ENCODE peak calls at places on chromosomes 7 and 10, in five cellular contexts. One of them, this sample, is unnamed.

GRCh38 chr10:48449501-48450232 is 143.2 kb downstream of the MAPK8 start:
- DNase-seq in stimulated activated CD4-positive, alpha-beta T cell treated with anti-CD3 and anti-CD28 coated beads, Interleukin-15, amount 100 ng/mL, for 24 hours: no peak
- DNase-seq in NCI-H1105: no peak
- DNase-seq in lung: peak
- DNase-seq in endothelial cell of umbilical vein: no peak
- DNase-seq in this sample: no peak

GRCh38 chr10:99427566-99428150 is 2.8 kb downstream of the GOT1 start:
- DNase-seq in stimulated activated CD4-positive, alpha-beta T cell treated with anti-CD3 and anti-CD28 coated beads, Interleukin-15, amount 100 ng/mL, for 24 hours: no peak
- DNase-seq in NCI-H1105: no peak
- DNase-seq in lung: no peak
- DNase-seq in endothelial cell of umbilical vein: no peak
- DNase-seq in this sample: no peak

GRCh38 chr10:35194906-35195305 is 68.3 kb downstream of the CREM start:
- DNase-seq in stimulated activated CD4-positive, alpha-beta T cell treated with anti-CD3 and anti-CD28 coated beads, Interleukin-15, amount 100 ng/mL, for 24 hours: peak
- DNase-seq in NCI-H1105: no peak
- DNase-seq in lung: no peak
- DNase-seq in endothelial cell of umbilical vein: peak
- DNase-seq in this sample: peak

GRCh38 chr10:86523348-86523747 is 1.8 kb upstream of the WAPL start:
- DNase-seq in stimulated activated CD4-positive, alpha-beta T cell treated with anti-CD3 and anti-CD28 coated beads, Interleukin-15, amount 100 ng/mL, for 24 hours: no peak
- DNase-seq in NCI-H1105: no peak
- DNase-seq in lung: no peak
- DNase-seq in endothelial cell of umbilical vein: no peak
- DNase-seq in this sample: no peak

GRCh38 chr7:26593405-26593804 is 271.0 kb downstream of the SKAP2 start:
- DNase-seq in stimulated activated CD4-positive, alpha-beta T cell treated with anti-CD3 and anti-CD28 coated beads, Interleukin-15, amount 100 ng/mL, for 24 hours: no peak
- DNase-seq in NCI-H1105: no peak
- DNase-seq in lung: no peak
- DNase-seq in endothelial cell of umbilical vein: no peak
- DNase-seq in this sample: no peak

GRCh38 chr10:101629781-101630419 is 41.8 kb downstream of the DPCD start:
- DNase-seq in stimulated activated CD4-positive, alpha-beta T cell treated with anti-CD3 and anti-CD28 coated beads, Interleukin-15, amount 100 ng/mL, for 24 hours: no peak
- DNase-seq in NCI-H1105: peak
- DNase-seq in lung: no peak
- DNase-seq in endothelial cell of umbilical vein: no peak
- DNase-seq in this sample: no peak

GRCh38 chr10:79249156-79250121 is 97.8 kb upstream of the PPIF start:
- DNase-seq in stimulated activated CD4-positive, alpha-beta T cell treated with anti-CD3 and anti-CD28 coated beads, Interleukin-15, amount 100 ng/mL, for 24 hours: peak
- DNase-seq in NCI-H1105: no peak
- DNase-seq in lung: no peak
- DNase-seq in endothelial cell of umbilical vein: no peak
- DNase-seq in this sample: no peak

GRCh38 chr7:51789494-51789893 is 472.9 kb upstream of the COBL start:
- DNase-seq in stimulated activated CD4-positive, alpha-beta T cell treated with anti-CD3 and anti-CD28 coated beads, Interleukin-15, amount 100 ng/mL, for 24 hours: no peak
- DNase-seq in NCI-H1105: no peak
- DNase-seq in lung: no peak
- DNase-seq in endothelial cell of umbilical vein: no peak
- DNase-seq in this sample: no peak

GRCh38 chr10:11535376-11535959 is 76.0 kb downstream of the USP6NL start:
- DNase-seq in stimulated activated CD4-positive, alpha-beta T cell treated with anti-CD3 and anti-CD28 coated beads, Interleukin-15, amount 100 ng/mL, for 24 hours: no peak
- DNase-seq in NCI-H1105: no peak
- DNase-seq in lung: no peak
- DNase-seq in endothelial cell of umbilical vein: no peak
- DNase-seq in this sample: no peak

GRCh38 chr10:101447477-101447876 is 93.5 kb downstream of the BTRC start:
- DNase-seq in stimulated activated CD4-positive, alpha-beta T cell treated with anti-CD3 and anti-CD28 coated beads, Interleukin-15, amount 100 ng/mL, for 24 hours: no peak
- DNase-seq in NCI-H1105: no peak
- DNase-seq in lung: no peak
- DNase-seq in endothelial cell of umbilical vein: no peak
- DNase-seq in this sample: no peak

GRCh38 chr10:29734980-29735627 is 100.3 kb upstream of the SVIL start:
- DNase-seq in stimulated activated CD4-positive, alpha-beta T cell treated with anti-CD3 and anti-CD28 coated beads, Interleukin-15, amount 100 ng/mL, for 24 hours: peak
- DNase-seq in NCI-H1105: peak
- DNase-seq in lung: peak
- DNase-seq in endothelial cell of umbilical vein: peak
- DNase-seq in this sample: peak

GRCh38 chr7:84102213-84102612 is 92.4 kb downstream of the SEMA3A start:
- DNase-seq in stimulated activated CD4-positive, alpha-beta T cell treated with anti-CD3 and anti-CD28 coated beads, Interleukin-15, amount 100 ng/mL, for 24 hours: no peak
- DNase-seq in NCI-H1105: no peak
- DNase-seq in lung: no peak
- DNase-seq in endothelial cell of umbilical vein: no peak
- DNase-seq in this sample: no peak

GRCh38 chr10:12380999-12381398 is 31.7 kb downstream of the CAMK1D start:
- DNase-seq in stimulated activated CD4-positive, alpha-beta T cell treated with anti-CD3 and anti-CD28 coated beads, Interleukin-15, amount 100 ng/mL, for 24 hours: no peak
- DNase-seq in NCI-H1105: no peak
- DNase-seq in lung: no peak
- DNase-seq in endothelial cell of umbilical vein: no peak
- DNase-seq in this sample: no peak

This sample was measured in A673.